ENCODE peak calls at places on chromosomes 13 and 19, in five cellular contexts. U is heart right ventricle, W is BJ, A is OCI-LY7, V is fibroblast of lung. O is an unnamed sample.

GRCh38 chr19:31555634-31556215 is 206.5 kb upstream of the TSHZ3 start:
- DNase-seq in U (no peak), A (no peak), V (no peak), W (no peak), O (no peak)

GRCh38 chr19:38511074-38511708 is 77.7 kb downstream of the RYR1 start:
- DNase-seq in W (no peak), V (no peak), A (no peak), U (no peak), O (no peak)

GRCh38 chr13:50529154-50529882 is 314.2 kb downstream of the DLEU7 start:
- DNase-seq in W (no peak), U (peak; percentile 91), V (peak; percentile 93), A (no peak), O (peak; percentile 91)

GRCh38 chr13:34019870-34020269 is 201.9 kb downstream of the RFC3 start:
- DNase-seq in U (no peak), W (no peak), V (no peak), A (no peak), O (no peak)

GRCh38 chr13:44040754-44041100 is 161.0 kb downstream of the LACC1 start:
- DNase-seq in A (no peak), V (peak; percentile 69), W (no peak), U (no peak), O (peak; percentile 39)

GRCh38 chr19:50649433-50650391 is at the start of gene C19orf81:
- DNase-seq in V (no peak), U (no peak), W (no peak), A (peak; percentile 73), O (peak; percentile 23)

GRCh38 chr19:18340990-18341868 is 831 bp downstream of the PGPEP1 start:
- DNase-seq in V (no peak), A (peak; percentile 79), U (peak; percentile 53), W (no peak), O (peak; percentile 50)

GRCh38 chr13:41467546-41467945 is 10.2 kb downstream of the RGCC start:
- DNase-seq in U (no peak), V (no peak), W (no peak), A (no peak), O (no peak)

GRCh38 chr19:42069619-42070293 is at the start of gene GRIK5:
- DNase-seq in A (no peak), U (no peak), V (no peak), W (no peak), O (no peak)

GRCh38 chr13:27631665-27632064 is 10.0 kb downstream of the POLR1D start:
- DNase-seq in W (no peak), V (no peak), A (no peak), U (no peak), O (no peak)

GRCh38 chr13:96650301-96650886 is 343.9 kb downstream of the OXGR1 start:
- DNase-seq in A (no peak), V (peak; percentile 73), W (peak; percentile 8), U (no peak), O (peak; percentile 97)

GRCh38 chr13:67048084-67048792 is 181.9 kb downstream of the PCDH9 start:
- DNase-seq in W (peak; percentile 15), A (peak; percentile 27), U (no peak), V (peak; percentile 91), O (peak; percentile 84)

GRCh38 chr19:495440-496332 is 600 bp upstream of the MADCAM1 start:
- DNase-seq in W (no peak), V (peak; percentile 20), A (no peak), U (no peak), O (peak; percentile 39)

GRCh38 chr13:60329221-60329983 is 67.6 kb upstream of the TDRD3 start:
- DNase-seq in W (no peak), U (no peak), A (peak; percentile 27), V (peak; percentile 32), O (peak; percentile 55)

GRCh38 chr13:29920018-29920643 is 69.7 kb upstream of the UBL3 start:
- DNase-seq in U (no peak), A (no peak), V (no peak), W (no peak), O (no peak)

GRCh38 chr13:26221721-26222522 is at the start of gene RNF6:
- DNase-seq in V (peak; percentile 99), U (peak; percentile 97), A (peak; percentile 97), W (peak; percentile 95), O (peak; percentile 99)
- TF ChIP-seq CTCF in V (no peak), U (no peak), A (peak; percentile 23), W (peak; percentile 16), O (peak; percentile 3)

DNA sequence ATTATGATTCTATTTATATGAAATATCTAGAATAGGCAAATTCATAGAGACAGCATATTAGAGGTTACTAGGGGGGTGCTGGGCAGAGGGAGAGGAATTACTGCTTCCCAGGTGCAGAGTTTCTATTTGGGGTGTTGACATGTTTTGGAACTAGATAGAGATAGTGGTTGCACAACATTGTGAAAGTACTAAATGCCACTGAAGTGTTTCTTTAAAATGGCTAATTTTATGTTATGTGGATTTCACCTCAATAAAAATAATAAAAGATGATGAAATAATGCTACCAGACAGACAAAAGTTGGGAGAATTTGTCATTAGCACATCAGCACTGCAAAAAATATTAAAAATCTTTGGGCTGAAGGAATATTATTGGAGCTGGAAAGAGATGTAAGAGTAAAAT is 63.4 kb downstream of the SLC6A16 start:
- DNase-seq in V (no peak), A (no peak), W (no peak), U (no peak), O (no peak)
- H3K4me3 ChIP-seq in V (no peak overlapping the region), A (no peak overlapping the region), W (no peak overlapping the region), U (no peak overlapping the region), O (no peak overlapping the region)

GRCh38 chr19:3370214-3370720 is 3.9 kb downstream of the NFIC start:
- DNase-seq in V (peak; percentile 54), W (no peak), A (no peak), U (no peak), O (no peak)
- TF ChIP-seq CTCF in V (no peak), W (no peak), A (no peak), U (no peak), O (no peak)

GRCh38 chr19:48492925-48493717 is 18.5 kb downstream of the LMTK3 start:
- DNase-seq in U (peak; percentile 95), V (peak; percentile 99), A (peak; percentile 98), W (peak; percentile 83), O (peak; percentile 99)
- H3K4me3 ChIP-seq in U (peak overlapping the region; percentile 48), V (peak overlapping the region; percentile 39), A (peak overlapping the region; percentile 63), W (peak overlapping the region; percentile 75), O (peak overlapping the region; percentile 66)

GRCh38 chr13:49412749-49413148 is 31.1 kb downstream of the CAB39L start:
- DNase-seq in U (no peak), W (no peak), V (no peak), A (no peak), O (no peak)

GRCh38 chr13:49419292-49419691 is 24.6 kb downstream of the CAB39L start:
- DNase-seq in W (no peak), A (no peak), U (no peak), V (peak; percentile 21), O (peak; percentile 44)

GRCh38 chr13:49421391-49421790 is 22.5 kb downstream of the CAB39L start:
- DNase-seq in A (peak; percentile 83), W (no peak), V (no peak), U (no peak), O (no peak)

DNA sequence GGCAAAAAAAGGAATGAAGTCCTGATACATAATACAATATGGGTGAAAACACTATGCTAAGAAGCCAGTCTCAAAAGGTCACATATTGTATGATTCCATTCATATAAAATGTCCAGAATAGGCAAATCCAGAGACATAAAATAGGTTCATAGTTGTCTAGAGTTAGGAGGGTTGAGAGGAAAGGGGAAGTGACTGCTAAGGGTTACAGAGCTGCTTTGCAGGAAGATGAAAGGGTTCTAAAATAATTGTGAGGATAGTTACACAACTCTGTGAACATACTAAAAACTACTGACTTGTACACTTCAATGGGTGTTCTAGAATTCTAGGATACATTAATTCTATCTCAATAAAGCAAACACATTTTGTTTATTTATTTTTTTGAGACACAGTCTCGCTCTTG is 25.7 kb downstream of the CAB39L start:
- DNase-seq in V (no peak), W (no peak), A (peak; percentile 75), U (no peak), O (no peak)
- TF ChIP-seq CTCF in V (no peak), W (no peak), A (no peak), U (no peak), O (no peak)

GRCh38 chr19:5988520-5989387 is 10.8 kb upstream of the RANBP3 start:
- DNase-seq in U (no peak), V (peak; percentile 23), W (no peak), A (peak; percentile 44), O (no peak)
- H3K4me3 ChIP-seq in U (no peak overlapping the region), V (no peak overlapping the region), W (no peak overlapping the region), A (no peak overlapping the region), O (no peak overlapping the region)

GRCh38 chr19:7328647-7329046 is 20.1 kb upstream of the ARHGEF18 start:
- DNase-seq in U (no peak), A (peak; percentile 63), V (no peak), W (no peak), O (no peak)
- TF ChIP-seq CTCF in U (no peak), A (peak; percentile 86), V (no peak), W (no peak), O (no peak)

DNA sequence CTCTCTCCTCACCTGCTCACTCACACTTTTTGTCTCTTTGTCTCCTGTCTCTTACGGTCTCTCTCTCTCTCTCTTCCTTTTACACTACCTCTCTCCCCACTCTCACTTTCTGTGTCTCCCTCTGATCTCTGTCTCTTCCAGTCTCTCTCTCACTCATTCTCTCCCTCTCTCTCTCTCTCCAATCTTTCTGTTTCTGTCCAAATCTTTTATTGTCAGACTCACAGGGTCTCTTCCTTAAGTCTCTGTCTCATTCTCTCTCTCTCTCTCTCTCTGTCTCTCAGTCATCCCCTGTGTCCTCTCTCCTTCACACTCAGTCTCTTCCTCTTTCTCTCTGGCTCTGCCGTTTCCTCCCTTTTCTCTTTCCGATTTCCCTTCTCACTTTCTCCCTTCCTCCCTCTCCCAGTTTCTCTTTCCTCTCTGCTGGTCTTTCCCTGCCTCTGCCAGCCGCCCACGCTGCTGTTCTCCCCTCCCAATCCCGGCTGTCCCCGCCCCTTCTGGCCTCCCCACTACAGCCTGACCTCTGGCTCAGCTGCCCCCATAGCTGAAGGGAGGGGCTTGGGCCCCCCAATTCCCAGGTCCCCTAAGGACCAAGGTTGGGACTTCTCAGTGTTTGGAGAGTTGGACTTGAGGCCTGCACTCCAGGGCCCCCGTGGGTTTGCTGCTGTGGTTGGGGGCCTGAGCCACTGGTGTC is at the start of gene PLEKHA4:
- DNase-seq in V (peak; percentile 50), A (no peak), W (no peak), U (peak; percentile 84), O (peak; percentile 50)
- H3K4me3 ChIP-seq in V (peak within 1 kb of the TSS; percentile 67), A (no peak within 1 kb of the TSS), W (peak within 1 kb of the TSS; percentile 46), U (peak within 1 kb of the TSS; percentile 35), O (peak within 1 kb of the TSS; percentile 49)

DNA sequence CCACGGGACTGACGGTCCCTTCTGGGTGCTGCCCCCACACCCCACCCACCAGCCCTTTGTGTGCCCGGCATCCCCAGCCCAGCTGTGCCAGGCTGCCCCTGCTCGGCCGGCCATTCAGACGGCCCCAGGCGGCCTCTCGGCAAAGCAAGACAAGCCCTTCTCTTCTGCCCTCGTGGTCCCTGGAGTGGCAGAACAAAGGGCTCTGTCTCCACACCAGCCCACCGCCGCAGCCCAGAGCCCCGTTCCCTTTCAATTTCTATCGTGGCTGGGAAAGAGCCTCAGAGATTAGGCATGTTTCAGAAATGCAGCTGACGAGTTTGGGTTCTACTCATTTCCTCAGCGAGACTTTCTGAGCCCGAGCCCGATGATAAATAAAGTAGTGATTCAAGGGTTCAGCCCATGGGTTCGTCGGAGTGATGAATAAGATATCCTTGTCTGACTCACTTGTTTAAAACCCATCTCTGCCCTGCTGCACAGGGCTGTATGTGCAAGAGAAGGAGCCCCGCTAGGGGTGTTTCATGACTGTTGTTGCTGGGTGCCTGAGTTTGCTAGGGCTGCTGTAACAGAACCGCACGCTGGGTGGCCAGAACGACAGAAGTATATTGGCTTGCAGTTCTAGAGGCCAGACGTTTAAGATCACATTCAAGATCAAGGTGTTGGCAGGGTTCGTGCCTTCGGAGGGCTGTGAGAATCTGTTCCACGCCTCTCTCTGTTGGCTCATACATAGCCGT is 4.3 kb downstream of the MYO9B start:
- DNase-seq in V (peak; percentile 99), U (peak; percentile 76), A (peak; percentile 90), W (peak; percentile 92), O (peak; percentile 97)
- TF ChIP-seq CTCF in V (peak; percentile 68), U (peak; percentile 25), A (peak; percentile 78), W (peak; percentile 73), O (peak; percentile 80)

GRCh38 chr13:21326155-21327030 is 132.7 kb downstream of the ZDHHC20 start:
- DNase-seq in W (peak; percentile 31), U (no peak), A (no peak), V (peak; percentile 24), O (peak; percentile 48)
- H3K4me3 ChIP-seq in W (peak overlapping the region; percentile 45), U (peak overlapping the region; percentile 31), A (no peak overlapping the region), V (no peak overlapping the region), O (peak overlapping the region; percentile 43)